ENCODE peak calls at places on chromosomes 13 and 19, in five cellular contexts. V, W, M, H and P are unnamed samples.

GRCh38 chr13:98599502-98600328 is 22.8 kb upstream of the STK24 start:
- DNase-seq in V (no peak), W (peak; percentile 54), M (no peak), H (no peak), P (no peak)

GRCh38 chr19:55667006-55667381 is 8.0 kb upstream of the EPN1 start:
- DNase-seq in V (no peak), W (no peak), M (no peak), H (no peak), P (no peak)

GRCh38 chr13:114088863-114089262 is 43.6 kb downstream of the RASA3 start:
- DNase-seq in V (no peak), W (no peak), M (no peak), H (no peak), P (no peak)

GRCh38 chr19:46492841-46493235 is 2.8 kb downstream of the PNMA8B start:
- DNase-seq in V (no peak), W (no peak), M (no peak), H (no peak), P (no peak)

GRCh38 chr13:32745509-32745908 is 159.3 kb downstream of the PDS5B start:
- DNase-seq in V (no peak), W (peak; percentile 10), M (no peak), H (no peak), P (no peak)

GRCh38 chr19:44866672-44867071 is 20.6 kb downstream of the NECTIN2 start:
- DNase-seq in V (no peak), W (no peak), M (no peak), H (no peak), P (no peak)

GRCh38 chr13:112877496-112877895 is 91.5 kb upstream of the MCF2L start:
- DNase-seq in V (no peak), W (no peak), M (no peak), H (no peak), P (no peak)

GRCh38 chr19:50750010-50750409 is 20.3 kb upstream of the GPR32 start:
- DNase-seq in V (no peak), W (no peak), M (no peak), H (no peak), P (no peak)

GRCh38 chr13:32428581-32429072 is 697 bp upstream of the N4BP2L1 start:
- DNase-seq in V (no peak), W (no peak), M (no peak), H (no peak), P (no peak)

GRCh38 chr19:44644391-44645016 is 794 bp downstream of the PVR start:
- DNase-seq in V (no peak), W (peak; percentile 34), M (no peak), H (peak; percentile 63), P (no peak)

GRCh38 chr13:110302986-110303385 is 4.0 kb downstream of the COL4A1 start:
- DNase-seq in V (no peak), W (no peak), M (no peak), H (no peak), P (peak; percentile 31)

GRCh38 chr13:41533676-41534075 is 76.3 kb downstream of the RGCC start:
- DNase-seq in V (no peak), W (no peak), M (no peak), H (no peak), P (no peak)

GRCh38 chr13:102466836-102467235 is 65.0 kb upstream of the FGF14 start:
- DNase-seq in V (no peak), W (no peak), M (no peak), H (no peak), P (no peak)

GRCh38 chr19:46872967-46873366 is 12.2 kb downstream of the ARHGAP35 start:
- DNase-seq in V (no peak), W (no peak), M (no peak), H (no peak), P (no peak)

GRCh38 chr13:20526664-20527063 is 1.0 kb upstream of the CRYL1 start:
- DNase-seq in V (no peak), W (peak; percentile 20), M (no peak), H (no peak), P (no peak)

GRCh38 chr13:31722684-31723083 is 16.6 kb upstream of the RXFP2 start:
- DNase-seq in V (no peak), W (no peak), M (no peak), H (no peak), P (no peak)

GRCh38 chr13:30711837-30712236 is 23.5 kb upstream of the ALOX5AP start:
- DNase-seq in V (no peak), W (no peak), M (no peak), H (no peak), P (no peak)

GRCh38 chr13:78137404-78138142 is 218.9 kb upstream of the EDNRB start:
- DNase-seq in V (no peak), W (peak; percentile 58), M (no peak), H (peak; percentile 48), P (no peak)

GRCh38 chr13:65091031-65091430 is 2139.1 kb downstream of the PCDH9 start:
- DNase-seq in V (no peak), W (no peak), M (no peak), H (no peak), P (no peak)

GRCh38 chr13:66532845-66533244 is 697.3 kb downstream of the PCDH9 start:
- DNase-seq in V (no peak), W (no peak), M (no peak), H (no peak), P (no peak)

GRCh38 chr13:58340895-58341294 is 709.4 kb downstream of the PCDH17 start:
- DNase-seq in V (no peak), W (peak; percentile 27), M (no peak), H (no peak), P (no peak)

GRCh38 chr13:43031881-43032280 is 8.5 kb downstream of the DNAJC15 start:
- DNase-seq in V (no peak), W (no peak), M (no peak), H (no peak), P (no peak)

GRCh38 chr13:49954674-49955455 is 18.7 kb upstream of the SPRYD7 start:
- DNase-seq in V (no peak), W (no peak), M (no peak), H (peak; percentile 9), P (no peak)

GRCh38 chr19:1956143-1956537 is 15.2 kb downstream of the CSNK1G2 start:
- DNase-seq in V (no peak), W (no peak), M (no peak), H (no peak), P (no peak)

GRCh38 chr13:112967666-112968379 is 1.2 kb upstream of the MCF2L start:
- DNase-seq in V (no peak), W (no peak), M (no peak), H (peak; percentile 35), P (no peak)

GRCh38 chr19:55447421-55448174 is 4.5 kb upstream of the SHISA7 start:
- DNase-seq in V (no peak), W (no peak), M (no peak), H (peak; percentile 77), P (no peak)

GRCh38 chr13:93771782-93772181 is 545.2 kb downstream of the GPC6 start:
- DNase-seq in V (no peak), W (no peak), M (no peak), H (no peak), P (no peak)

GRCh38 chr13:114079601-114080536 is 52.6 kb downstream of the RASA3 start:
- DNase-seq in V (no peak), W (no peak), M (no peak), H (no peak), P (no peak)

GRCh38 chr19:41324231-41324702 is 14.3 kb downstream of the CCDC97 start:
- DNase-seq in V (no peak), W (no peak), M (no peak), H (no peak), P (no peak)

GRCh38 chr19:51272183-51272817 is 21.4 kb downstream of the SIGLECL1 start:
- DNase-seq in V (no peak), W (no peak), M (no peak), H (no peak), P (peak; percentile 24)

GRCh38 chr13:32443111-32443510 is 15.2 kb upstream of the N4BP2L1 start:
- DNase-seq in V (peak; percentile 1), W (peak; percentile 69), M (no peak), H (no peak), P (no peak)

GRCh38 chr19:42563352-42564210 is 31.1 kb downstream of the CEACAM8 start:
- DNase-seq in V (no peak), W (peak; percentile 39), M (no peak), H (peak; percentile 22), P (no peak)

GRCh38 chr13:20403826-20404225 is 121.8 kb downstream of the CRYL1 start:
- DNase-seq in V (no peak), W (no peak), M (no peak), H (no peak), P (peak; percentile 24)

GRCh38 chr19:45863840-45864628 is at the start of gene FOXA3:
- DNase-seq in V (no peak), W (peak; percentile 64), M (no peak), H (no peak), P (no peak)

GRCh38 chr19:11020982-11021759 is 60.3 kb downstream of the SMARCA4 start:
- DNase-seq in V (no peak), W (no peak), M (no peak), H (no peak), P (no peak)

GRCh38 chr19:22882797-22883196 is 50.7 kb downstream of the ZNF723 start:
- DNase-seq in V (no peak), W (peak; percentile 15), M (no peak), H (peak; percentile 17), P (no peak)

GRCh38 chr13:42129033-42129432 is 80.6 kb downstream of the DGKH start:
- DNase-seq in V (no peak), W (no peak), M (no peak), H (no peak), P (no peak)

GRCh38 chr19:14378890-14379289 is 2.4 kb upstream of the ADGRE5 start:
- DNase-seq in V (no peak), W (no peak), M (no peak), H (no peak), P (no peak)

GRCh38 chr13:32047088-32047487 is 15.5 kb downstream of the FRY start:
- DNase-seq in V (no peak), W (no peak), M (no peak), H (no peak), P (no peak)

GRCh38 chr13:101454767-101455166 is 2.3 kb downstream of the ITGBL1 start:
- DNase-seq in V (no peak), W (no peak), M (no peak), H (peak; percentile 62), P (no peak)
- H3K4me3 ChIP-seq in V (no peak overlapping the region), W (no peak overlapping the region), M (peak overlapping the region; percentile 82), H (no peak overlapping the region), P (no peak overlapping the region)

GRCh38 chr19:48206402-48207093 is 36.1 kb downstream of the ZSWIM9 start:
- DNase-seq in V (no peak), W (no peak), M (no peak), H (no peak), P (no peak)
- H3K27ac ChIP-seq in V (no peak overlapping the region), W (no peak overlapping the region), M (no peak overlapping the region), H (no peak overlapping the region), P (no peak overlapping the region)

DNA sequence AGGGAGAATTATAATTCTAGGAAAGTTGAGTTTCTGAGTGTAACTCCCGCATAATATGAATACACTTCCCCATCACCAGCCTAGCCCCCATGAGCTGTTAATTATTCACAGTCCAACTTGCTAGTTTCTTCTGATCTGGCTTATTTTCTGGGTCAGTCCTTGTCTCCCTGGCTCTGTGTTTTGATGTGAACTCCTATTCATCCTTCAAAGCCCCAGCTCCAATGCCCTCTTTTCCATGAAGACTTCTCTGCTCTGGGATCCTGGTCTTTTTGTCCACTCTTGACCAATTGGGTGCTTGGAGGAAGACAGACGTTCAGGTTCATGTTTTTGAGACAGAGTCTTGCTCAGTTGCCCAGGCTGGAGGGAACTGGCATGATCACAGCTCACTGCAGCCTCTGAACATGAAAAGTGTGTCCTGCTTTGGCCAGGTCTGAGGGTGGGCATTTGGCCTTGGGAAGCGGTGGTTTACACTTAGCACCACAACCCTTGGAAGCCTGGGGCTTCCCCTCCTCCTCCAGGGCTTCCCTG is 603 bp downstream of the LRG1 start:
- DNase-seq in V (no peak), W (no peak), M (no peak), H (no peak), P (no peak)
- H3K4me3 ChIP-seq in V (peak overlapping the region; percentile 59), W (peak overlapping the region; percentile 60), M (no peak overlapping the region), H (no peak overlapping the region), P (no peak overlapping the region)

GRCh38 chr19:19525611-19526380 is 2.9 kb upstream of the YJEFN3 start:
- DNase-seq in V (no peak), W (no peak), M (no peak), H (no peak), P (no peak)
- H3K27ac ChIP-seq in V (no peak overlapping the region), W (no peak overlapping the region), M (no peak overlapping the region), H (no peak overlapping the region), P (no peak overlapping the region)